ENCODE peak calls at places on chromosome 15, in eight cellular contexts. C is cardiac fibroblast, L is uterus, O is IMR-90, U is astrocyte of the cerebellum, F is prostate gland, K is fibroblast of pulmonary artery, J is foreskin fibroblast. N is an unnamed sample.

GRCh38 chr15:71437919-71438318 is 322.6 kb downstream of the THSD4 start:
- DNase-seq in K (no peak), F (no peak), L (no peak), C (peak; percentile 19), O (no peak), J (peak; percentile 28), U (no peak), N (no peak)

GRCh38 chr15:41904487-41905359 is 10.9 kb upstream of the SPTBN5 start:
- DNase-seq in F (peak; percentile 51), K (peak; percentile 74), L (peak; percentile 58), O (peak; percentile 65), J (peak; percentile 82), C (peak; percentile 74), U (peak; percentile 40), N (no peak)

GRCh38 chr15:50182233-50183013 is 427 bp downstream of the SLC27A2 start:
- DNase-seq in U (no peak), F (no peak), L (no peak), C (peak; percentile 25), K (peak; percentile 22), J (peak; percentile 64), O (peak; percentile 15), N (no peak)

GRCh38 chr15:98333206-98333605 is 315.1 kb upstream of the IGF1R start:
- DNase-seq in O (no peak), K (no peak), U (no peak), J (no peak), F (no peak), C (no peak), L (no peak), N (no peak)

GRCh38 chr15:98907921-98908490 is 99.6 kb downstream of the PGPEP1L start:
- DNase-seq in J (no peak), K (no peak), C (no peak), F (no peak), O (no peak), U (no peak), L (peak; percentile 7), N (no peak)

GRCh38 chr15:59691194-59691805 is 2.2 kb upstream of the BNIP2 start:
- DNase-seq in F (no peak), U (peak; percentile 23), K (peak; percentile 77), L (peak; percentile 45), C (peak; percentile 74), J (peak; percentile 69), O (peak; percentile 58), N (no peak)

GRCh38 chr15:45253330-45253729 is 1.3 kb downstream of the SLC28A2 start:
- DNase-seq in O (no peak), J (no peak), U (no peak), C (no peak), F (no peak), K (no peak), L (no peak), N (no peak)

GRCh38 chr15:51589881-51590570 is 32.5 kb downstream of the DMXL2 start:
- DNase-seq in O (no peak), J (no peak), L (no peak), F (no peak), K (no peak), C (no peak), U (no peak), N (no peak)

GRCh38 chr15:85312925-85313324 is 67.5 kb upstream of the AKAP13 start:
- DNase-seq in L (no peak), O (peak; percentile 53), K (peak; percentile 76), C (peak; percentile 74), J (peak; percentile 47), U (peak; percentile 77), F (no peak), N (no peak)

DNA sequence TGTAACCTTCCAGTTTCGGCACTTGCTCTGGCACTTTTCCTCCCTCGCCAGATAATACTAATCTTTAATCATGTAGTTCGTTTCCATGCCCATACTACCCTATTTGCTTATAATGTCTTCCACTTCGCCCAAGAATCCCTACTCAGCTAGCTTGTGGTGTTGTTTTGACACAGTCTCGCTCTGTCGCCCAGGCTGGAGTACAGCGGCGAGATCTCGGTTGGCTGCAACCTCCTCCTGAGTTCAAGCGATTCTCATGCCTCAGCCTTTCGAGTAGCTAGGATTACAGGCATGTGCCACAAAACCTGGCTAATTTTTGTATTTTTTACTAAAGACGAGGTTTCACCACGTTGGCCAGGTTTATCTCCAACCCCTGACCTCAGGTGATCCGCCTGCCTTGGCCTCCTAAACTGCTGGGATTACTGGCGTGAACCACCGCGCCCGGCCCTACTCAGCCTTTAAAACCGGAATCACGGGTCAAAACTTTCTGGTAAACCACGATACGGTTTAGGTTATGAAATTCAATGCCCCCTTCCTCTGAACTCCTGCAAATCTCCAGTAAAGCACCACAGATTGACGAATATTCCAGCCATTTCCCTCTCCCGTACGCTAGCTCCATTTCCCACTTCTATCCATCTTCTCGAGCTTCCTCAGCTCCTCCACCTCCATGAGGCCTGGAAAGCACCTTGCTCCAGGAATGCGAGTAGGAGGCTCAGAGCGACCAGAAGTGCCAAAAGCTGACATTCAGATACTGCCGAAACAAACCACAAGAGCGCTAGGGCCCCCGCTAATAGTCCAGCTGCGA is 869 bp upstream of the RAD51 start:
- DNase-seq in K (peak; percentile 3), J (no peak), U (peak; percentile 70), L (no peak), O (no peak), C (peak; percentile 7), F (no peak), N (no peak)
- TF ChIP-seq CTCF in K (no peak), J (no peak), U (no peak), L (no peak), O (no peak), C (no peak), F (no peak), N (no peak)

GRCh38 chr15:65377976-65378366 is at the start of gene IGDCC3:
- DNase-seq in L (no peak), O (no peak), K (no peak), C (no peak), J (peak; percentile 26), U (no peak), F (no peak), N (no peak)
- H3K4me3 ChIP-seq in L (peak within 1 kb of the TSS; percentile 36), O (peak within 1 kb of the TSS; percentile 53), K (peak within 1 kb of the TSS; percentile 41), C (peak within 1 kb of the TSS; percentile 36), J (peak within 1 kb of the TSS; percentile 42), U (peak within 1 kb of the TSS; percentile 52), F (peak within 1 kb of the TSS; percentile 35), N (peak within 1 kb of the TSS; percentile 47)

GRCh38 chr15:67613708-67614107 is 71.2 kb downstream of the MAP2K5 start:
- DNase-seq in U (no peak), F (no peak), L (no peak), O (no peak), J (no peak), K (no peak), C (no peak), N (no peak)
- TF ChIP-seq CTCF in U (no peak), F (no peak), L (no peak), O (no peak), J (no peak), K (no peak), C (no peak), N (no peak)

GRCh38 chr15:67824900-67825879 is at the start of gene SKOR1:
- DNase-seq in J (peak; percentile 69), K (peak; percentile 49), O (peak; percentile 37), C (peak; percentile 49), F (no peak), L (no peak), U (no peak), N (no peak)
- H3K4me3 ChIP-seq in J (peak within 1 kb of the TSS; percentile 20), K (no peak within 1 kb of the TSS), O (no peak within 1 kb of the TSS), C (peak within 1 kb of the TSS; percentile 10), F (no peak within 1 kb of the TSS), L (no peak within 1 kb of the TSS), U (no peak within 1 kb of the TSS), N (no peak within 1 kb of the TSS)

GRCh38 chr15:72585659-72586058 is 68.8 kb upstream of the GOLGA6B start:
- DNase-seq in O (peak; percentile 28), J (peak; percentile 25), C (peak; percentile 34), F (no peak), K (peak; percentile 41), U (peak; percentile 9), L (no peak), N (no peak)
- TF ChIP-seq CTCF in O (peak; percentile 31), J (peak; percentile 27), C (peak; percentile 37), F (peak; percentile 18), K (peak; percentile 42), U (peak; percentile 40), L (no peak), N (peak; percentile 46)

GRCh38 chr15:70199124-70199482 is 101.4 kb upstream of the TLE3 start:
- DNase-seq in L (no peak), F (no peak), K (no peak), O (no peak), C (no peak), J (no peak), U (no peak), N (no peak)

GRCh38 chr15:70199601-70200000 is 101.9 kb upstream of the TLE3 start:
- DNase-seq in U (no peak), K (no peak), C (no peak), F (no peak), O (no peak), L (no peak), J (no peak), N (no peak)

GRCh38 chr15:70201376-70201775 is 103.7 kb upstream of the TLE3 start:
- DNase-seq in F (no peak), O (no peak), C (no peak), L (no peak), K (no peak), U (no peak), J (no peak), N (peak; percentile 6)

GRCh38 chr15:70200003-70200410 is 102.3 kb upstream of the TLE3 start:
- DNase-seq in J (no peak), C (no peak), F (no peak), K (no peak), U (no peak), O (no peak), L (no peak), N (no peak)

DNA sequence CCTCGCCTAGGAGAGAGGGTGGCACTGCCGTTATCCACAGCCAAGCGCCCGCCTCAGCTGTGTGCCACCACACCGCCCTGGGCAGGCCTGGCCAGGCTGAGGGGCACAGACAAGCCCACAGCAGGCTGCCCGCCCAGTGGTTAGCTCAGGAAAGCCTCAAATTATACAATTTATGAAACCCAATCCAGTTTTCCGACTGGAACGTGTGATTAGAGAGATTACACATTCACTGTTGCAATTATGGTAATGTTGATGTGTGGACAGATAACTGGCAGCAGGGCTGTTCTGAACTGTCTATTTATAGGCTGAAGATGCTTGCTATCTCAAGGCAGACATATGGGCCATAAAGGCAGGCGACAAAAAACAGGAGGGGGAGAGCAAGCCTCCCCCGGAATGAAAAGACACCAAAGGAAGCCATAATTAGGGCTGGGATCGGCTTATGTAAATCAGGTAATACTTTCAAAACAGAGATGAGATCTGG is 102.8 kb upstream of the TLE3 start:
- DNase-seq in C (peak; percentile 38), K (no peak), U (no peak), L (no peak), J (no peak), F (no peak), O (no peak), N (no peak)
- H3K4me3 ChIP-seq in C (no peak overlapping the region), K (no peak overlapping the region), U (no peak overlapping the region), L (no peak overlapping the region), J (no peak overlapping the region), F (no peak overlapping the region), O (no peak overlapping the region), N (no peak overlapping the region)

N was measured in LNCaP clone FGC.